ENCODE peak calls at places on chromosomes 11 and 22, in nine cellular contexts. T, R, D, Y, O, W, E, B and V are unnamed samples.

GRCh38 chr11:68354181-68354872 is 41.9 kb downstream of the LRP5 start:
- DNase-seq in W (peak), D (peak), Y (peak), E (peak), R (peak), O (peak), B (peak), T (peak), V (peak)

GRCh38 chr11:502288-503178 is 4.5 kb downstream of the RNH1 start:
- DNase-seq in Y (peak), W (no peak), T (no peak), R (no peak), O (no peak), D (no peak), E (no peak), B (no peak), V (no peak)

GRCh38 chr11:114154271-114155047 is 94.9 kb downstream of the ZBTB16 start:
- DNase-seq in D (no peak), Y (no peak), E (no peak), B (no peak), O (peak), W (no peak), R (no peak), T (no peak), V (no peak)

GRCh38 chr11:130585545-130585944 is 137.1 kb downstream of the ADAMTS15 start:
- DNase-seq in O (no peak), E (peak), B (no peak), W (no peak), T (no peak), R (no peak), D (no peak), Y (no peak), V (peak)

GRCh38 chr11:995752-996420 is 40.6 kb downstream of the MUC6 start:
- DNase-seq in B (no peak), E (no peak), R (no peak), D (no peak), W (no peak), Y (no peak), T (no peak), O (no peak), V (no peak)

GRCh38 chr11:2662024-2662312 is 37.8 kb downstream of the KCNQ1OT1 start:
- DNase-seq in T (no peak), W (no peak), Y (no peak), R (no peak), O (no peak), E (no peak), B (no peak), D (no peak), V (no peak)

GRCh38 chr11:88523362-88524028 is 186.0 kb upstream of the CTSC start:
- DNase-seq in D (no peak), Y (no peak), O (no peak), W (no peak), B (no peak), R (no peak), T (no peak), E (no peak), V (no peak)

GRCh38 chr11:12664410-12664809 is 9.8 kb upstream of the TEAD1 start:
- DNase-seq in W (no peak), R (no peak), O (no peak), T (no peak), B (no peak), D (no peak), Y (no peak), E (no peak), V (no peak)

GRCh38 chr11:72825661-72826060 is 11.4 kb downstream of the ATG16L2 start:
- DNase-seq in O (no peak), W (no peak), T (no peak), Y (no peak), D (no peak), B (no peak), R (no peak), E (no peak), V (no peak)

GRCh38 chr11:128515086-128515485 is 72.3 kb downstream of the ETS1 start:
- DNase-seq in D (no peak), Y (no peak), E (no peak), W (no peak), T (no peak), R (no peak), B (no peak), O (no peak), V (no peak)

GRCh38 chr11:15800121-15800800 is 556.1 kb downstream of the SOX6 start:
- DNase-seq in D (peak), B (peak), W (no peak), T (peak), E (peak), Y (peak), O (peak), R (no peak), V (peak)

GRCh38 chr22:37187891-37188761 is at the start of gene C1QTNF6:
- DNase-seq in O (no peak), R (no peak), B (peak), T (peak), E (no peak), Y (peak), D (no peak), W (no peak), V (no peak)

GRCh38 chr11:95076416-95076815 is 9.7 kb downstream of the SRSF8 start:
- DNase-seq in B (no peak), R (no peak), O (peak), T (no peak), D (peak), Y (no peak), E (peak), W (no peak), V (peak)

GRCh38 chr22:41966607-41967240 is 2.5 kb upstream of the SEPTIN3 start:
- DNase-seq in O (no peak), W (no peak), D (peak), T (no peak), B (no peak), Y (no peak), E (peak), R (peak), V (peak)

GRCh38 chr22:49967333-49968241 is 7.0 kb downstream of the PIM3 start:
- DNase-seq in R (no peak), T (peak), B (peak), W (peak), D (no peak), E (no peak), Y (peak), O (peak), V (no peak)

GRCh38 chr11:106925245-106925644 is 93.0 kb downstream of the GUCY1A2 start:
- DNase-seq in B (no peak), E (no peak), Y (no peak), R (no peak), D (peak), T (no peak), O (no peak), W (no peak), V (peak)

GRCh38 chr22:24284747-24285203 is 14.1 kb downstream of the SPECC1L start:
- DNase-seq in E (peak), W (no peak), O (no peak), T (no peak), Y (no peak), B (no peak), D (no peak), R (no peak), V (no peak)

GRCh38 chr11:36744375-36745168 is 146.5 kb upstream of the RAG2 start:
- DNase-seq in D (no peak), T (peak), R (peak), Y (peak), O (peak), B (peak), E (peak), W (peak), V (peak)

GRCh38 chr11:108693852-108694251 is 29.0 kb downstream of the DDX10 start:
- DNase-seq in E (peak), W (no peak), Y (no peak), T (no peak), B (no peak), O (no peak), D (no peak), R (no peak), V (no peak)

GRCh38 chr11:116773203-116774112 is 671 bp upstream of the BUD13 start:
- DNase-seq in W (peak), Y (no peak), O (no peak), R (no peak), T (no peak), E (peak), D (no peak), B (no peak), V (no peak)

GRCh38 chr11:92302766-92303165 is 78.1 kb downstream of the FAT3 start:
- DNase-seq in O (no peak), T (no peak), Y (no peak), D (no peak), R (no peak), W (no peak), E (no peak), B (no peak), V (peak)

GRCh38 chr11:73236879-73237278 is 18.8 kb downstream of the P2RY2 start:
- DNase-seq in W (no peak), T (peak), O (no peak), R (no peak), D (no peak), B (peak), E (no peak), Y (no peak), V (no peak)

GRCh38 chr22:23683545-23683944 is 7.3 kb upstream of the RGL4 start:
- DNase-seq in E (no peak), W (no peak), T (no peak), O (peak), R (no peak), Y (no peak), D (no peak), B (no peak), V (no peak)

GRCh38 chr11:119319702-119320592 is 3.0 kb upstream of the MCAM start:
- DNase-seq in D (no peak), O (no peak), B (peak), Y (peak), W (no peak), R (no peak), T (peak), E (no peak), V (no peak)

GRCh38 chr11:69489031-69489745 is 7.7 kb downstream of the LINC01488 start:
- DNase-seq in D (no peak), E (no peak), Y (peak), T (peak), W (no peak), B (peak), R (no peak), O (no peak), V (no peak)

GRCh38 chr11:47916361-47916841 is 64.0 kb upstream of the PTPRJ start:
- DNase-seq in D (no peak), T (peak), E (no peak), R (no peak), O (no peak), W (no peak), B (peak), Y (no peak), V (no peak)

GRCh38 chr11:13109616-13110015 is 100.5 kb downstream of the RASSF10 start:
- DNase-seq in O (no peak), D (no peak), B (no peak), T (no peak), Y (no peak), E (no peak), R (no peak), W (no peak), V (no peak)

GRCh38 chr11:39304586-39304985 is 2154.9 kb downstream of the LRRC4C start:
- DNase-seq in B (no peak), Y (no peak), R (no peak), T (no peak), D (no peak), W (no peak), E (no peak), O (no peak), V (no peak)

GRCh38 chr11:65112551-65113360 is 1.1 kb downstream of the TM7SF2 start:
- DNase-seq in B (peak), R (no peak), Y (peak), W (no peak), O (no peak), T (peak), E (no peak), D (no peak), V (no peak)

GRCh38 chr11:119029340-119030028 is 1.2 kb downstream of the SLC37A4 start:
- DNase-seq in R (no peak), W (no peak), Y (peak), O (no peak), T (no peak), B (no peak), D (no peak), E (no peak), V (no peak)

GRCh38 chr11:70540196-70540595 is 141.9 kb downstream of the CTTN start:
- DNase-seq in D (no peak), W (no peak), E (no peak), O (no peak), T (no peak), R (no peak), Y (peak), B (no peak), V (no peak)

GRCh38 chr11:35362571-35362980 is 56.8 kb downstream of the SLC1A2 start:
- DNase-seq in Y (no peak), E (no peak), T (no peak), D (no peak), W (no peak), R (no peak), B (no peak), O (no peak), V (no peak)

GRCh38 chr11:55106391-55106790 is 155.6 kb upstream of the TRIM48 start:
- DNase-seq in D (no peak), E (no peak), T (no peak), Y (no peak), W (no peak), B (no peak), O (no peak), R (no peak), V (no peak)

GRCh38 chr11:944711-945470 is 19.2 kb downstream of the AP2A2 start:
- DNase-seq in R (no peak), Y (no peak), W (no peak), E (no peak), B (no peak), T (no peak), O (no peak), D (no peak), V (no peak)

GRCh38 chr22:40616578-40616977 is 19.9 kb downstream of the MRTFA start:
- DNase-seq in T (no peak), R (no peak), E (no peak), D (no peak), Y (no peak), W (no peak), O (no peak), B (no peak), V (no peak)

GRCh38 chr11:70367071-70367470 is 31.3 kb upstream of the CTTN start:
- DNase-seq in B (no peak), R (peak), Y (no peak), D (no peak), E (peak), T (no peak), W (no peak), O (no peak), V (no peak)

GRCh38 chr22:45096256-45096907 is 67.3 kb upstream of the NUP50 start:
- DNase-seq in T (no peak), R (no peak), Y (no peak), O (peak), D (no peak), B (peak), E (peak), W (no peak), V (peak)

DNA sequence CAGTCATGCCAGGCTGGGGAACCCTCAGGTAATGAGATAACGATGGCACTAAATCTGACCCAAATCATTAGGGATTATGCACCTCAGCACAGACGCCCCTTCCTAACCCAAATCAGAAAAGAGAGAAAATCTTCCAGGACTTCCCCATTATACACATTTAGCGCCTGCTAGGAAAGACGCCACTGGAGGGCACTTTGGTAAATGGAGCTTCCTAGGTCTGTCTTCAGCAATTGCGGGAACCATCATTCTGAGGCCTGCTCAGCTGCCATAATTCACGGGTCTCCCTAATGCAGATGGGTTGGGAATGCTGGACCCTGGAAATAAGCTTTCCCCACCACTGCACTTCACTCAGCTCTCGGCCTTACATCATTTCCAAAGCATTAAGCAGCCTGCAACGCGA is 86.2 kb upstream of the OPCML start:
- DNase-seq in E (no peak), T (no peak), R (no peak), W (no peak), Y (no peak), B (no peak), D (no peak), O (no peak), V (no peak)
- TF ChIP-seq CTCF in E (no peak), T (no peak), R (no peak), W (no peak), Y (no peak), B (no peak), D (no peak), O (no peak), V (no peak)

GRCh38 chr11:31160504-31161422 is 208.8 kb downstream of the DCDC1 start:
- DNase-seq in E (no peak), D (no peak), W (no peak), O (no peak), T (no peak), Y (no peak), R (no peak), B (no peak), V (no peak)
- TF ChIP-seq CTCF in E (peak), D (no peak), W (no peak), O (no peak), T (no peak), Y (no peak), R (peak), B (peak), V (peak)

DNA sequence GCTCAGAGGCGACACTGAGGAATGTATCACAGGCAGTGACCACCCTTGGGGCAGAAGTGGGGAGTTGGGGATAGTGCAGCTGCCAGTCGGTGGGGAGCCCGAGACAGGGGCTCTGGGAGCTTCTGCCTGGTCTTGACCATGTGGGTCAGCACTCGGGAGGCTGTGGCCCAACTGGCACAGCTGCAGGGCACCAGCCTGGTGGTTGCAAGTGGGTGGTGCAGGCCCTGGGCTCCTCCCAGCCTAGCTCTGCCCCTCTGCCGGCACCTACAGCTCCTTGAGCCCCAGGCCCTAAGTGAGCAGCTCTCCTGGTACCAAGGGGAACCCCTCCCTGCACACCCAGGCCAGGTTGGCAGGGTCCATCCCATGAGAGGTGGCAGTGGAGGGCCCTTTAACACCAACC is 12.6 kb upstream of the RASL10A start:
- DNase-seq in E (no peak), W (no peak), D (no peak), O (no peak), T (no peak), B (no peak), Y (peak), R (no peak), V (no peak)
- TF ChIP-seq CTCF in E (peak), W (no peak), D (no peak), O (peak), T (no peak), B (no peak), Y (no peak), R (no peak), V (no peak)

GRCh38 chr11:120532082-120532481 is 20.5 kb downstream of the GRIK4 start:
- DNase-seq in E (no peak), R (no peak), W (no peak), Y (no peak), B (no peak), O (no peak), D (no peak), T (no peak), V (no peak)

GRCh38 chr11:120526241-120526640 is 14.7 kb downstream of the GRIK4 start:
- DNase-seq in Y (no peak), D (no peak), T (no peak), R (no peak), O (no peak), W (no peak), E (no peak), B (no peak), V (no peak)

GRCh38 chr11:120528749-120529148 is 17.2 kb downstream of the GRIK4 start:
- DNase-seq in R (no peak), B (no peak), E (no peak), Y (no peak), D (no peak), T (no peak), W (no peak), O (no peak), V (no peak)

GRCh38 chr11:120527111-120527748 is 15.7 kb downstream of the GRIK4 start:
- DNase-seq in T (no peak), O (no peak), R (peak), B (no peak), Y (no peak), W (no peak), D (no peak), E (no peak), V (peak)

GRCh38 chr11:120529214-120529613 is 17.7 kb downstream of the GRIK4 start:
- DNase-seq in E (no peak), B (no peak), Y (no peak), O (no peak), R (no peak), W (no peak), T (no peak), D (no peak), V (no peak)
- TF ChIP-seq CTCF in E (no peak), B (no peak), Y (no peak), O (no peak), R (no peak), W (no peak), T (no peak), D (no peak), V (no peak)

GRCh38 chr11:40722179-40722795 is 737.2 kb downstream of the LRRC4C start:
- DNase-seq in D (no peak), B (no peak), R (no peak), T (no peak), O (no peak), Y (no peak), E (no peak), W (no peak), V (no peak)
- TF ChIP-seq CTCF in D (peak), B (peak), R (peak), T (peak), O (no peak), Y (no peak), E (peak), W (no peak), V (peak)

DNA sequence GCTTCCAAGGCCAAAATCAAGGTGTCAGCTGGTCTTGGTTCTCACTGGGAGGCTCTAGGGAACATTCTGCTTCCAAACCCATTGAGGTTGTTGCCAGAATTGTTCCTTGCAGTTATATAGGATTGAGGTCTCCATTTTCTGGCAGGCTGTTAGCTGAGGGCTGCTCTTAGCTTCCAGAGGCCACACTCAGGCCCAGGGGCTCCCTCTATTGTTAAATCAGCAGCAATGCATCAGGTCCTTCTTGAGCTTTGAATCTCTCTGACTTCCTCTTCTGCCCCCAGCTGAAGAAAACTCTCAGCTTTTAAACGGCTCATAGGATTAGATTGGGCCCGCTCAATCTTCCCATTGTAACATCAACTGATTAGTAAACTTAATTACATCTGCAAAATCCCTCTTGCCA is 39.3 kb upstream of the BSX start:
- DNase-seq in D (no peak), Y (no peak), O (no peak), R (peak), B (no peak), E (peak), W (no peak), T (no peak), V (peak)
- TF ChIP-seq CTCF in D (peak), Y (peak), O (peak), R (peak), B (peak), E (peak), W (no peak), T (peak), V (peak)